ENCODE peak calls at places on chromosomes 12 and 14, in six cellular contexts. Q is stimulated activated CD4-positive, alpha-beta T cell treated with anti-CD3 and anti-CD28 coated beads, Interleukin-1b, Interleukin-23, amount 100 ng/mL, for 1 hour; H is iPS-NIHi11; F is EL; L is tibial artery; R is H4. E is an unnamed sample.

GRCh38 chr14:62162998-62163589 is 400.9 kb downstream of the SNAPC1 start:
- DNase-seq in Q (no peak), H (peak), F (peak), L (no peak), R (peak), E (peak)

GRCh38 chr12:42698213-42698612 is 108.7 kb upstream of the PRICKLE1 start:
- DNase-seq in Q (no peak), H (no peak), F (peak), L (no peak), R (no peak), E (peak)

GRCh38 chr12:12007001-12007712 is 63.6 kb upstream of the BCL2L14 start:
- DNase-seq in Q (peak), H (no peak), F (peak), L (no peak), R (peak), E (peak)

GRCh38 chr14:99636487-99636886 is 8.4 kb upstream of the HHIPL1 start:
- DNase-seq in Q (no peak), H (no peak), F (no peak), L (no peak), R (no peak), E (no peak)

GRCh38 chr12:90229771-90230170 is 521.1 kb upstream of the ATP2B1 start:
- DNase-seq in Q (no peak), H (peak), F (peak), L (no peak), R (no peak), E (peak)

GRCh38 chr14:54651018-54651351 is 84.1 kb downstream of the SAMD4A start:
- DNase-seq in Q (no peak), H (no peak), F (no peak), L (no peak), R (no peak), E (no peak)

GRCh38 chr14:22291406-22291805 is 297.6 kb downstream of the DAD1 start:
- DNase-seq in Q (no peak), H (no peak), F (peak), L (no peak), R (no peak), E (no peak)

GRCh38 chr14:24095196-24096068 is 1.3 kb downstream of the PCK2 start:
- DNase-seq in Q (no peak), H (peak), F (peak), L (peak), R (peak), E (peak)

GRCh38 chr12:30877110-30877875 is 49.3 kb upstream of the TSPAN11 start:
- DNase-seq in Q (no peak), H (no peak), F (no peak), L (no peak), R (no peak), E (no peak)

GRCh38 chr14:55116246-55117030 is 12.6 kb upstream of the LGALS3 start:
- DNase-seq in Q (no peak), H (no peak), F (no peak), L (no peak), R (no peak), E (no peak)